ENCODE peak calls at places on chromosomes 16 and 17, in eight cellular contexts. One of them, this sample, is unnamed.

GRCh38 chr16:89613101-89613953 is at the start of gene DPEP1:
- DNase-seq in esophagus squamous epithelium: no peak
- DNase-seq in ovary: no peak
- DNase-seq in breast epithelium: no peak
- DNase-seq in neural progenitor cell: no peak
- DNase-seq in CD4-positive, CD25-positive, alpha-beta regulatory T cell: no peak
- DNase-seq in CD8-positive, alpha-beta memory T cell: no peak
- DNase-seq in aorta: no peak
- DNase-seq in this sample: no peak

GRCh38 chr17:10118788-10119130 is 79.6 kb downstream of the GAS7 start:
- DNase-seq in esophagus squamous epithelium: no peak
- DNase-seq in ovary: no peak
- DNase-seq in breast epithelium: no peak
- DNase-seq in neural progenitor cell: no peak
- DNase-seq in CD4-positive, CD25-positive, alpha-beta regulatory T cell: no peak
- DNase-seq in CD8-positive, alpha-beta memory T cell: no peak
- DNase-seq in aorta: no peak
- DNase-seq in this sample: no peak

GRCh38 chr17:44314869-44315661 is 6.7 kb downstream of the RUNDC3A start:
- DNase-seq in esophagus squamous epithelium: no peak
- DNase-seq in ovary: no peak
- DNase-seq in breast epithelium: no peak
- DNase-seq in neural progenitor cell: peak; percentile 84
- DNase-seq in CD4-positive, CD25-positive, alpha-beta regulatory T cell: no peak
- DNase-seq in CD8-positive, alpha-beta memory T cell: peak; percentile 56
- DNase-seq in aorta: no peak
- DNase-seq in this sample: no peak

GRCh38 chr16:4314532-4315184 is 1.2 kb upstream of the GLIS2 start:
- DNase-seq in esophagus squamous epithelium: no peak
- DNase-seq in ovary: peak; percentile 60
- DNase-seq in breast epithelium: no peak
- DNase-seq in neural progenitor cell: peak; percentile 55
- DNase-seq in CD4-positive, CD25-positive, alpha-beta regulatory T cell: no peak
- DNase-seq in CD8-positive, alpha-beta memory T cell: no peak
- DNase-seq in aorta: no peak
- DNase-seq in this sample: no peak

GRCh38 chr17:3012926-3013581 is 50.4 kb downstream of the OR1D5 start:
- DNase-seq in esophagus squamous epithelium: no peak
- DNase-seq in ovary: peak; percentile 64
- DNase-seq in breast epithelium: peak; percentile 50
- DNase-seq in neural progenitor cell: peak; percentile 80
- DNase-seq in CD4-positive, CD25-positive, alpha-beta regulatory T cell: peak; percentile 29
- DNase-seq in CD8-positive, alpha-beta memory T cell: peak; percentile 73
- DNase-seq in aorta: peak; percentile 81
- DNase-seq in this sample: peak; percentile 43

GRCh38 chr17:1455291-1455747 is 713 bp downstream of the CRK start:
- DNase-seq in esophagus squamous epithelium: no peak
- DNase-seq in ovary: peak; percentile 66
- DNase-seq in breast epithelium: peak; percentile 70
- DNase-seq in neural progenitor cell: peak; percentile 82
- DNase-seq in CD4-positive, CD25-positive, alpha-beta regulatory T cell: peak; percentile 19
- DNase-seq in CD8-positive, alpha-beta memory T cell: no peak
- DNase-seq in aorta: peak; percentile 86
- DNase-seq in this sample: peak; percentile 64

GRCh38 chr16:22093952-22094351 is 1.6 kb downstream of the VWA3A start:
- DNase-seq in esophagus squamous epithelium: no peak
- DNase-seq in ovary: no peak
- DNase-seq in breast epithelium: no peak
- DNase-seq in neural progenitor cell: peak; percentile 16
- DNase-seq in CD4-positive, CD25-positive, alpha-beta regulatory T cell: no peak
- DNase-seq in CD8-positive, alpha-beta memory T cell: no peak
- DNase-seq in aorta: no peak
- DNase-seq in this sample: no peak

GRCh38 chr16:4212207-4212933 is 29.5 kb downstream of the SRL start:
- DNase-seq in esophagus squamous epithelium: no peak
- DNase-seq in ovary: peak; percentile 46
- DNase-seq in breast epithelium: no peak
- DNase-seq in neural progenitor cell: no peak
- DNase-seq in CD4-positive, CD25-positive, alpha-beta regulatory T cell: no peak
- DNase-seq in CD8-positive, alpha-beta memory T cell: no peak
- DNase-seq in aorta: peak; percentile 93
- DNase-seq in this sample: peak; percentile 95

GRCh38 chr17:50209472-50210248 is 8.2 kb upstream of the COL1A1 start:
- DNase-seq in esophagus squamous epithelium: no peak
- DNase-seq in ovary: peak; percentile 97
- DNase-seq in breast epithelium: peak; percentile 72
- DNase-seq in neural progenitor cell: peak; percentile 70
- DNase-seq in CD4-positive, CD25-positive, alpha-beta regulatory T cell: no peak
- DNase-seq in CD8-positive, alpha-beta memory T cell: no peak
- DNase-seq in aorta: peak; percentile 96
- DNase-seq in this sample: peak; percentile 71

GRCh38 chr17:33486135-33486886 is 193.2 kb upstream of the ASIC2 start:
- DNase-seq in esophagus squamous epithelium: no peak
- DNase-seq in ovary: no peak
- DNase-seq in breast epithelium: no peak
- DNase-seq in neural progenitor cell: no peak
- DNase-seq in CD4-positive, CD25-positive, alpha-beta regulatory T cell: no peak
- DNase-seq in CD8-positive, alpha-beta memory T cell: no peak
- DNase-seq in aorta: no peak
- DNase-seq in this sample: no peak

GRCh38 chr16:17155936-17156335 is 314.8 kb downstream of the XYLT1 start:
- DNase-seq in esophagus squamous epithelium: no peak
- DNase-seq in ovary: no peak
- DNase-seq in breast epithelium: no peak
- DNase-seq in neural progenitor cell: no peak
- DNase-seq in CD4-positive, CD25-positive, alpha-beta regulatory T cell: no peak
- DNase-seq in CD8-positive, alpha-beta memory T cell: no peak
- DNase-seq in aorta: no peak
- DNase-seq in this sample: no peak

GRCh38 chr16:78609542-78610253 is 510.2 kb downstream of the WWOX start:
- DNase-seq in esophagus squamous epithelium: no peak
- DNase-seq in ovary: no peak
- DNase-seq in breast epithelium: no peak
- DNase-seq in neural progenitor cell: no peak
- DNase-seq in CD4-positive, CD25-positive, alpha-beta regulatory T cell: no peak
- DNase-seq in CD8-positive, alpha-beta memory T cell: no peak
- DNase-seq in aorta: no peak
- DNase-seq in this sample: no peak

GRCh38 chr17:34816806-34817205 is 144.5 kb downstream of the CCT6B start:
- DNase-seq in esophagus squamous epithelium: no peak
- DNase-seq in ovary: no peak
- DNase-seq in breast epithelium: no peak
- DNase-seq in neural progenitor cell: peak; percentile 51
- DNase-seq in CD4-positive, CD25-positive, alpha-beta regulatory T cell: no peak
- DNase-seq in CD8-positive, alpha-beta memory T cell: no peak
- DNase-seq in aorta: no peak
- DNase-seq in this sample: no peak

GRCh38 chr17:10370209-10370608 is 2.6 kb downstream of the MYH13 start:
- DNase-seq in esophagus squamous epithelium: no peak
- DNase-seq in ovary: no peak
- DNase-seq in breast epithelium: no peak
- DNase-seq in neural progenitor cell: no peak
- DNase-seq in CD4-positive, CD25-positive, alpha-beta regulatory T cell: no peak
- DNase-seq in CD8-positive, alpha-beta memory T cell: no peak
- DNase-seq in aorta: no peak
- DNase-seq in this sample: no peak

GRCh38 chr16:49158029-49158642 is 123.5 kb downstream of the CBLN1 start:
- DNase-seq in esophagus squamous epithelium: no peak
- DNase-seq in ovary: no peak
- DNase-seq in breast epithelium: no peak
- DNase-seq in neural progenitor cell: peak; percentile 91
- DNase-seq in CD4-positive, CD25-positive, alpha-beta regulatory T cell: no peak
- DNase-seq in CD8-positive, alpha-beta memory T cell: no peak
- DNase-seq in aorta: no peak
- DNase-seq in this sample: no peak

GRCh38 chr17:61399131-61400057 is at the start of gene TBX2:
- DNase-seq in esophagus squamous epithelium: no peak
- DNase-seq in ovary: peak; percentile 76
- DNase-seq in breast epithelium: peak; percentile 64
- DNase-seq in neural progenitor cell: peak; percentile 67
- DNase-seq in CD4-positive, CD25-positive, alpha-beta regulatory T cell: no peak
- DNase-seq in CD8-positive, alpha-beta memory T cell: peak; percentile 38
- DNase-seq in aorta: peak; percentile 93
- DNase-seq in this sample: no peak

GRCh38 chr16:35562471-35562870 is 2103.1 kb downstream of the TP53TG3F start:
- DNase-seq in esophagus squamous epithelium: no peak
- DNase-seq in ovary: no peak
- DNase-seq in breast epithelium: no peak
- DNase-seq in neural progenitor cell: no peak
- DNase-seq in CD4-positive, CD25-positive, alpha-beta regulatory T cell: no peak
- DNase-seq in CD8-positive, alpha-beta memory T cell: no peak
- DNase-seq in aorta: no peak
- DNase-seq in this sample: no peak

GRCh38 chr16:35560637-35560984 is 2101.2 kb downstream of the TP53TG3F start:
- DNase-seq in esophagus squamous epithelium: no peak
- DNase-seq in ovary: no peak
- DNase-seq in breast epithelium: no peak
- DNase-seq in neural progenitor cell: no peak
- DNase-seq in CD4-positive, CD25-positive, alpha-beta regulatory T cell: no peak
- DNase-seq in CD8-positive, alpha-beta memory T cell: no peak
- DNase-seq in aorta: no peak
- DNase-seq in this sample: no peak

GRCh38 chr16:35559911-35560636 is 2100.7 kb downstream of the TP53TG3F start:
- DNase-seq in esophagus squamous epithelium: no peak
- DNase-seq in ovary: no peak
- DNase-seq in breast epithelium: no peak
- DNase-seq in neural progenitor cell: no peak
- DNase-seq in CD4-positive, CD25-positive, alpha-beta regulatory T cell: no peak
- DNase-seq in CD8-positive, alpha-beta memory T cell: no peak
- DNase-seq in aorta: no peak
- DNase-seq in this sample: no peak

GRCh38 chr16:35562919-35563318 is 2103.5 kb downstream of the TP53TG3F start:
- DNase-seq in esophagus squamous epithelium: no peak
- DNase-seq in ovary: no peak
- DNase-seq in breast epithelium: no peak
- DNase-seq in neural progenitor cell: no peak
- DNase-seq in CD4-positive, CD25-positive, alpha-beta regulatory T cell: no peak
- DNase-seq in CD8-positive, alpha-beta memory T cell: no peak
- DNase-seq in aorta: no peak
- DNase-seq in this sample: no peak

GRCh38 chr16:35561346-35561745 is 2101.9 kb downstream of the TP53TG3F start:
- DNase-seq in esophagus squamous epithelium: no peak
- DNase-seq in ovary: no peak
- DNase-seq in breast epithelium: no peak
- DNase-seq in neural progenitor cell: no peak
- DNase-seq in CD4-positive, CD25-positive, alpha-beta regulatory T cell: no peak
- DNase-seq in CD8-positive, alpha-beta memory T cell: no peak
- DNase-seq in aorta: no peak
- DNase-seq in this sample: no peak
- H3K9me3 ChIP-seq in esophagus squamous epithelium: no peaks in the 10 kb centered on the region
- H3K9me3 ChIP-seq in ovary: no peaks in the 10 kb centered on the region
- H3K9me3 ChIP-seq in breast epithelium: no peaks in the 10 kb centered on the region
- H3K9me3 ChIP-seq in neural progenitor cell: peaks cover 20% of the 10 kb centered on the region
- H3K9me3 ChIP-seq in CD4-positive, CD25-positive, alpha-beta regulatory T cell: peaks cover 24% of the 10 kb centered on the region
- H3K9me3 ChIP-seq in CD8-positive, alpha-beta memory T cell: no peaks in the 10 kb centered on the region
- H3K9me3 ChIP-seq in aorta: peaks cover 6% of the 10 kb centered on the region
- H3K9me3 ChIP-seq in this sample: no peaks in the 10 kb centered on the region

DNA sequence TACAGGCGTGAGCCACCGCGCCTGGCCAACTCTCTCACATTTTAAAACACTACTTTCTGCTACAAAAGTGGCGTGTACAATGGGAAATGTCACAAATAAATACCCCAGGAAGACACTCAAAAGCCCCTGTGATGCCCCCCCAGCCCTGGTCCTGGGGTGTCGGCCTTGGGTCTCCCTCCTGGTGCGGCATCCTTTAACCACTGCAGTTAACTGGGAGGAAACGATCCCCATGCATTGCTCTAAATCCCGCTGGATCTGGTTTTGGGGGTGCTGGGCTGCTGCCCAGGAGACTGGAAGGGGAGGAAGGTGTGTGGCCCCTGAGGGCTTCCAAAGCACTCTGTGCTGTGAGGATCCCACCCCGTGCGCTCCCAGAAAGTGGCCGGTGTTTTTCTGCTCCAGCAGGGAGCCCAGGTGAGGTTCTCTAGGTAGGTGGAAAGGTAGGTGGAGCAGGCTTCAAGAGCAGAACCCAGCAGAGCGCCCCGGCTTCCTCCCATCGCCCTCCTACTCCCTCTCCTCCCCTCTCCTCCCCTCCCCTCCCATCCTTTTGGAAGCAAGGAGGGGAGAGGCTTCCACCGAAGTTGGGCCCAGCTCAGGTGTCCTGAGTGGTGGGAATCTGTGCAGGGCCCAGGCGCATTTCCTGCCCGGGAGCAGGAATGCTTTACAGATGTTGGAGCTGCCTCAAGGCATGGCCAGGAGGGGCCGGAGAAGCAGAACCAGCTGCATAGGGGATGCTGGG is 363.3 kb downstream of the SEC14L1 start:
- DNase-seq in esophagus squamous epithelium: no peak
- DNase-seq in ovary: no peak
- DNase-seq in breast epithelium: no peak
- DNase-seq in neural progenitor cell: no peak
- DNase-seq in CD4-positive, CD25-positive, alpha-beta regulatory T cell: no peak
- DNase-seq in CD8-positive, alpha-beta memory T cell: peak; percentile 44
- DNase-seq in aorta: peak; percentile 62
- DNase-seq in this sample: no peak
- H3K9me3 ChIP-seq in esophagus squamous epithelium: no peaks in the 10 kb centered on the region
- H3K9me3 ChIP-seq in ovary: no peaks in the 10 kb centered on the region
- H3K9me3 ChIP-seq in breast epithelium: no peaks in the 10 kb centered on the region
- H3K9me3 ChIP-seq in neural progenitor cell: no peaks in the 10 kb centered on the region
- H3K9me3 ChIP-seq in CD4-positive, CD25-positive, alpha-beta regulatory T cell: no peaks in the 10 kb centered on the region
- H3K9me3 ChIP-seq in CD8-positive, alpha-beta memory T cell: no peaks in the 10 kb centered on the region
- H3K9me3 ChIP-seq in aorta: no peaks in the 10 kb centered on the region
- H3K9me3 ChIP-seq in this sample: no peaks in the 10 kb centered on the region

GRCh38 chr16:35308674-35309073 is 1849.3 kb downstream of the TP53TG3F start:
- DNase-seq in esophagus squamous epithelium: no peak
- DNase-seq in ovary: no peak
- DNase-seq in breast epithelium: no peak
- DNase-seq in neural progenitor cell: no peak
- DNase-seq in CD4-positive, CD25-positive, alpha-beta regulatory T cell: no peak
- DNase-seq in CD8-positive, alpha-beta memory T cell: no peak
- DNase-seq in aorta: no peak
- DNase-seq in this sample: no peak
- H3K9me3 ChIP-seq in esophagus squamous epithelium: no peaks in the 10 kb centered on the region
- H3K9me3 ChIP-seq in ovary: no peaks in the 10 kb centered on the region
- H3K9me3 ChIP-seq in breast epithelium: no peaks in the 10 kb centered on the region
- H3K9me3 ChIP-seq in neural progenitor cell: peaks cover 7% of the 10 kb centered on the region
- H3K9me3 ChIP-seq in CD4-positive, CD25-positive, alpha-beta regulatory T cell: peaks cover 22% of the 10 kb centered on the region
- H3K9me3 ChIP-seq in CD8-positive, alpha-beta memory T cell: no peaks in the 10 kb centered on the region
- H3K9me3 ChIP-seq in aorta: no peaks in the 10 kb centered on the region
- H3K9me3 ChIP-seq in this sample: no peaks in the 10 kb centered on the region

GRCh38 chr17:5184284-5184683 is 7.4 kb downstream of the ZNF594 start:
- DNase-seq in esophagus squamous epithelium: no peak
- DNase-seq in ovary: no peak
- DNase-seq in breast epithelium: no peak
- DNase-seq in neural progenitor cell: no peak
- DNase-seq in CD4-positive, CD25-positive, alpha-beta regulatory T cell: no peak
- DNase-seq in CD8-positive, alpha-beta memory T cell: no peak
- DNase-seq in aorta: no peak
- DNase-seq in this sample: no peak
- H3K9me3 ChIP-seq in esophagus squamous epithelium: peaks cover 33% of the 10 kb centered on the region
- H3K9me3 ChIP-seq in ovary: peaks cover 22% of the 10 kb centered on the region
- H3K9me3 ChIP-seq in breast epithelium: peaks cover 97% of the 10 kb centered on the region
- H3K9me3 ChIP-seq in neural progenitor cell: peaks cover 98% of the 10 kb centered on the region
- H3K9me3 ChIP-seq in CD4-positive, CD25-positive, alpha-beta regulatory T cell: peaks cover 92% of the 10 kb centered on the region
- H3K9me3 ChIP-seq in CD8-positive, alpha-beta memory T cell: peaks cover 69% of the 10 kb centered on the region
- H3K9me3 ChIP-seq in aorta: peaks cover 33% of the 10 kb centered on the region
- H3K9me3 ChIP-seq in this sample: peaks cover 19% of the 10 kb centered on the region

GRCh38 chr16:35131429-35131828 is 1672.0 kb downstream of the TP53TG3F start:
- DNase-seq in esophagus squamous epithelium: no peak
- DNase-seq in ovary: no peak
- DNase-seq in breast epithelium: no peak
- DNase-seq in neural progenitor cell: no peak
- DNase-seq in CD4-positive, CD25-positive, alpha-beta regulatory T cell: no peak
- DNase-seq in CD8-positive, alpha-beta memory T cell: no peak
- DNase-seq in aorta: no peak
- DNase-seq in this sample: no peak
- H3K9me3 ChIP-seq in esophagus squamous epithelium: no peaks in the 10 kb centered on the region
- H3K9me3 ChIP-seq in ovary: no peaks in the 10 kb centered on the region
- H3K9me3 ChIP-seq in breast epithelium: no peaks in the 10 kb centered on the region
- H3K9me3 ChIP-seq in neural progenitor cell: peaks cover 49% of the 10 kb centered on the region
- H3K9me3 ChIP-seq in CD4-positive, CD25-positive, alpha-beta regulatory T cell: peaks cover 7% of the 10 kb centered on the region
- H3K9me3 ChIP-seq in CD8-positive, alpha-beta memory T cell: no peaks in the 10 kb centered on the region
- H3K9me3 ChIP-seq in aorta: no peaks in the 10 kb centered on the region
- H3K9me3 ChIP-seq in this sample: no peaks in the 10 kb centered on the region

GRCh38 chr17:40437095-40437732 is 6.0 kb upstream of the IGFBP4 start:
- DNase-seq in esophagus squamous epithelium: no peak
- DNase-seq in ovary: no peak
- DNase-seq in breast epithelium: no peak
- DNase-seq in neural progenitor cell: no peak
- DNase-seq in CD4-positive, CD25-positive, alpha-beta regulatory T cell: no peak
- DNase-seq in CD8-positive, alpha-beta memory T cell: peak; percentile 23
- DNase-seq in aorta: peak; percentile 19
- DNase-seq in this sample: no peak
- H3K9me3 ChIP-seq in esophagus squamous epithelium: no peaks in the 10 kb centered on the region
- H3K9me3 ChIP-seq in ovary: no peaks in the 10 kb centered on the region
- H3K9me3 ChIP-seq in breast epithelium: no peaks in the 10 kb centered on the region
- H3K9me3 ChIP-seq in neural progenitor cell: no peaks in the 10 kb centered on the region
- H3K9me3 ChIP-seq in CD4-positive, CD25-positive, alpha-beta regulatory T cell: no peaks in the 10 kb centered on the region
- H3K9me3 ChIP-seq in CD8-positive, alpha-beta memory T cell: no peaks in the 10 kb centered on the region
- H3K9me3 ChIP-seq in aorta: no peaks in the 10 kb centered on the region
- H3K9me3 ChIP-seq in this sample: no peaks in the 10 kb centered on the region

This sample was measured in gastrocnemius medialis.